ENCODE peak calls at places on chromosomes 13 and 19, in nine cellular contexts. One of them, this sample, is unnamed. For H3K9me3, the result is how much of the 10 kb centered on the place peaks cover.

GRCh38 chr19:3585301-3586123 is at the start of gene GIPC3:
- DNase-seq in uterus: no peak
- DNase-seq in heart left ventricle: no peak
- DNase-seq in neural progenitor cell: no peak
- DNase-seq in PC-3: no peak
- DNase-seq in psoas muscle: no peak
- DNase-seq in HCT116: no peak
- DNase-seq in cardiac muscle cell: no peak
- DNase-seq in esophagus squamous epithelium: no peak
- DNase-seq in this sample: no peak

GRCh38 chr19:44687898-44688297 is 11.1 kb upstream of the CEACAM16 start:
- DNase-seq in uterus: no peak
- DNase-seq in heart left ventricle: no peak
- DNase-seq in neural progenitor cell: no peak
- DNase-seq in PC-3: no peak
- DNase-seq in psoas muscle: no peak
- DNase-seq in HCT116: no peak
- DNase-seq in cardiac muscle cell: no peak
- DNase-seq in esophagus squamous epithelium: no peak
- DNase-seq in this sample: no peak

GRCh38 chr13:51768378-51768921 is 35.5 kb downstream of the DHRS12 start:
- DNase-seq in uterus: no peak
- DNase-seq in heart left ventricle: no peak
- DNase-seq in neural progenitor cell: peak
- DNase-seq in PC-3: no peak
- DNase-seq in psoas muscle: no peak
- DNase-seq in HCT116: no peak
- DNase-seq in cardiac muscle cell: no peak
- DNase-seq in esophagus squamous epithelium: no peak
- DNase-seq in this sample: no peak

GRCh38 chr19:22882797-22883196 is 50.7 kb downstream of the ZNF723 start:
- DNase-seq in uterus: no peak
- DNase-seq in heart left ventricle: no peak
- DNase-seq in neural progenitor cell: peak
- DNase-seq in PC-3: peak
- DNase-seq in psoas muscle: no peak
- DNase-seq in HCT116: peak
- DNase-seq in cardiac muscle cell: peak
- DNase-seq in esophagus squamous epithelium: no peak
- DNase-seq in this sample: peak

GRCh38 chr13:19672990-19673389 is 39.5 kb downstream of the MPHOSPH8 start:
- DNase-seq in uterus: no peak
- DNase-seq in heart left ventricle: no peak
- DNase-seq in neural progenitor cell: no peak
- DNase-seq in PC-3: no peak
- DNase-seq in psoas muscle: no peak
- DNase-seq in HCT116: no peak
- DNase-seq in cardiac muscle cell: no peak
- DNase-seq in esophagus squamous epithelium: no peak
- DNase-seq in this sample: no peak

GRCh38 chr19:27896091-27896490 is 1316.9 kb downstream of the UQCRFS1 start:
- DNase-seq in uterus: no peak
- DNase-seq in heart left ventricle: no peak
- DNase-seq in neural progenitor cell: no peak
- DNase-seq in PC-3: no peak
- DNase-seq in psoas muscle: no peak
- DNase-seq in HCT116: no peak
- DNase-seq in cardiac muscle cell: no peak
- DNase-seq in esophagus squamous epithelium: no peak
- DNase-seq in this sample: no peak

GRCh38 chr13:112965573-112966115 is 3.4 kb upstream of the MCF2L start:
- DNase-seq in uterus: no peak
- DNase-seq in heart left ventricle: no peak
- DNase-seq in neural progenitor cell: no peak
- DNase-seq in PC-3: no peak
- DNase-seq in psoas muscle: no peak
- DNase-seq in HCT116: no peak
- DNase-seq in cardiac muscle cell: no peak
- DNase-seq in esophagus squamous epithelium: no peak
- DNase-seq in this sample: no peak

GRCh38 chr13:79780240-79780639 is 299.3 kb downstream of the NDFIP2 start:
- DNase-seq in uterus: no peak
- DNase-seq in heart left ventricle: no peak
- DNase-seq in neural progenitor cell: peak
- DNase-seq in PC-3: no peak
- DNase-seq in psoas muscle: no peak
- DNase-seq in HCT116: no peak
- DNase-seq in cardiac muscle cell: no peak
- DNase-seq in esophagus squamous epithelium: no peak
- DNase-seq in this sample: no peak

GRCh38 chr19:4058696-4059492 is 7.8 kb downstream of the ZBTB7A start:
- DNase-seq in uterus: no peak
- DNase-seq in heart left ventricle: no peak
- DNase-seq in neural progenitor cell: no peak
- DNase-seq in PC-3: no peak
- DNase-seq in psoas muscle: no peak
- DNase-seq in HCT116: no peak
- DNase-seq in cardiac muscle cell: no peak
- DNase-seq in esophagus squamous epithelium: no peak
- DNase-seq in this sample: peak

GRCh38 chr19:29687244-29687896 is 22.1 kb downstream of the PLEKHF1 start:
- DNase-seq in uterus: peak
- DNase-seq in heart left ventricle: no peak
- DNase-seq in neural progenitor cell: no peak
- DNase-seq in PC-3: peak
- DNase-seq in psoas muscle: peak
- DNase-seq in HCT116: no peak
- DNase-seq in cardiac muscle cell: peak
- DNase-seq in esophagus squamous epithelium: no peak
- DNase-seq in this sample: no peak
- H3K4me3 ChIP-seq in uterus: no peak
- H3K4me3 ChIP-seq in heart left ventricle: no peak
- H3K4me3 ChIP-seq in neural progenitor cell: no peak
- H3K4me3 ChIP-seq in PC-3: no peak
- H3K4me3 ChIP-seq in psoas muscle: peak
- H3K4me3 ChIP-seq in HCT116: no peak
- H3K4me3 ChIP-seq in cardiac muscle cell: no peak
- H3K4me3 ChIP-seq in esophagus squamous epithelium: peak
- H3K4me3 ChIP-seq in this sample: no peak

DNA sequence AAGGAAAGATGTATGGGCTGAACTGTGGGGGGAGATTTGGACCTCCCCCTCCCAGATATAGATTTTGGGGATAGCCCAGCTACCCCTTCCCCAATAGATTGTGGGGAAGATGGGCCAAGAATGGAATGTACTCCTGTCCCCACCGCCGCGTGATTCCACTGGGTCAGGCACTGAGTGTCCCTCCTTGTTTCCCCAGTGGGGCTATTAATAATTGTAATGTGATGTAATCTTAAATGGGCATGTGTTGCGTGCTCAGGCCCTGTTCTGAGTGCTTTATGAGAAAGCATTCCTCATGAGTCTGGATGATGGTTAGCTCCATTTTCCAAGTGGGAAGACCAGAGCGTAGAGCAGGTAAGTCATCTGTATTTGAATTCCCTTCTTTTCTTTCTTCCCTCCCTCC is 1.4 kb downstream of the PSMD8 start:
- DNase-seq in uterus: no peak
- DNase-seq in heart left ventricle: no peak
- DNase-seq in neural progenitor cell: peak
- DNase-seq in PC-3: no peak
- DNase-seq in psoas muscle: peak
- DNase-seq in HCT116: no peak
- DNase-seq in cardiac muscle cell: no peak
- DNase-seq in esophagus squamous epithelium: no peak
- DNase-seq in this sample: no peak
- H3K27ac ChIP-seq in uterus: no peak
- H3K27ac ChIP-seq in heart left ventricle: peak
- H3K27ac ChIP-seq in neural progenitor cell: no peak
- H3K27ac ChIP-seq in PC-3: no peak
- H3K27ac ChIP-seq in psoas muscle: peak
- H3K27ac ChIP-seq in HCT116: peak
- H3K27ac ChIP-seq in cardiac muscle cell: no peak
- H3K27ac ChIP-seq in esophagus squamous epithelium: peak
- H3K27ac ChIP-seq in this sample: no peak

DNA sequence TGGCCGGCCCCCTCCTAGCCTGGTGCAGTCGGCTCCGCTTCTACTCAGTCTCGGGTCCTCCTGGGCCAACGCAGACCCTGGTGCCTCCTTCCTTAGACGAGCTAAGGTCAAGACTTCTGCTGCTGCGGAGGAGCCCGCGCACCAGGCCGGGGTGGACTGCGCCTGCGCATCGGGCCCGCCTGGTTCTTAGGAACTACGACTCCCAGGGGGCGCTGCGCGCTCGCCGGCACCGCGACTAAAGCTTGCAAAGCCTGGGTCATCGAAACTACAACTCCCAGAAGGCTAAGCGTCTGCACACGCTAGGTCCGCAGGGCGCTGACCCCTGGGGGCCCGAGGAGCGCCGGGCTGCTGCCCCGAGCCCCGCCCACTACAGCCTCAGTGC is at the start of gene ZNF835:
- DNase-seq in uterus: peak
- DNase-seq in heart left ventricle: peak
- DNase-seq in neural progenitor cell: no peak
- DNase-seq in PC-3: no peak
- DNase-seq in psoas muscle: peak
- DNase-seq in HCT116: no peak
- DNase-seq in cardiac muscle cell: peak
- DNase-seq in esophagus squamous epithelium: peak
- DNase-seq in this sample: peak
- H3K9me3 ChIP-seq in uterus: under half
- H3K9me3 ChIP-seq in heart left ventricle: under half
- H3K9me3 ChIP-seq in neural progenitor cell: under half
- H3K9me3 ChIP-seq in PC-3: under half
- H3K9me3 ChIP-seq in psoas muscle: under half
- H3K9me3 ChIP-seq in HCT116: under half
- H3K9me3 ChIP-seq in cardiac muscle cell: under half
- H3K9me3 ChIP-seq in esophagus squamous epithelium: half or more
- H3K9me3 ChIP-seq in this sample: under half

DNA sequence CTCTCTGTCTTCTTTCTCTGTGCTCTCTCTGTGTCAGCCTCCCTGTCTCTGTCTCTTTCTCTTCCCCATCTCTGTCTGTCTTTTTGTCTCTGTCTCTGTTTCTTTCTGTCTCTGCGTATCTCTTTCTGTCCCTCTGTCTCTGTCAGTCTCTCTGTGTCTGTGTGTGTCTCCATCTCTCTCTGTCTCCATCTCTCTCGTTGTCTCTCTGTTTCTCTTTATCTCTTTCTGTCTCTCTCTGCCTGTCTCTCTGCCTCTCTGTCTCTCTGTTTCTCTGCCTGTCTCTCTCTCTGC is 15.6 kb upstream of the TCF3 start:
- DNase-seq in uterus: no peak
- DNase-seq in heart left ventricle: no peak
- DNase-seq in neural progenitor cell: no peak
- DNase-seq in PC-3: no peak
- DNase-seq in psoas muscle: no peak
- DNase-seq in HCT116: no peak
- DNase-seq in cardiac muscle cell: no peak
- DNase-seq in esophagus squamous epithelium: no peak
- DNase-seq in this sample: no peak
- H3K4me3 ChIP-seq in uterus: no peak
- H3K4me3 ChIP-seq in heart left ventricle: no peak
- H3K4me3 ChIP-seq in neural progenitor cell: no peak
- H3K4me3 ChIP-seq in PC-3: no peak
- H3K4me3 ChIP-seq in psoas muscle: no peak
- H3K4me3 ChIP-seq in HCT116: no peak
- H3K4me3 ChIP-seq in cardiac muscle cell: no peak
- H3K4me3 ChIP-seq in esophagus squamous epithelium: no peak
- H3K4me3 ChIP-seq in this sample: no peak

DNA sequence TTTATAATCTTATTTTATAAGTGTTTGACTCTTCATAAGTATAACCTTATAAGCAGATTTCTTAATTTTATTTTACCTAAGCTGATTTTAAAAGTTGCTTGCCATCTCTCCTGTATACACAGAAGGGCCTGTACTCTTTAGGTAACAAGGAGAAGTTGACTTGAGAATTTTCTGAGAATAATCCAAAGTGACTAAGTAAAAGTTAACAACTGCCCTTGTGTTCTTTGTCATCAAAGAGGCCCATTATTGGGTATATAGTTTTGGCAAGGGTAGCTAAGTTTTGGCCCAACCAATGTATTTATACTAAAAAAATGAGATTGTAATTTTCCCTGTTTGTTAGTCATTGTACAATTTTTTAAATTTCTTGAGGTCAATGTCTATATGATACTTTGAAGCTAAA is 3.2 kb downstream of the LCP1 start:
- DNase-seq in uterus: no peak
- DNase-seq in heart left ventricle: no peak
- DNase-seq in neural progenitor cell: no peak
- DNase-seq in PC-3: no peak
- DNase-seq in psoas muscle: no peak
- DNase-seq in HCT116: no peak
- DNase-seq in cardiac muscle cell: no peak
- DNase-seq in esophagus squamous epithelium: no peak
- DNase-seq in this sample: no peak
- H3K27ac ChIP-seq in uterus: no peak
- H3K27ac ChIP-seq in heart left ventricle: no peak
- H3K27ac ChIP-seq in neural progenitor cell: no peak
- H3K27ac ChIP-seq in PC-3: no peak
- H3K27ac ChIP-seq in psoas muscle: no peak
- H3K27ac ChIP-seq in HCT116: no peak
- H3K27ac ChIP-seq in cardiac muscle cell: no peak
- H3K27ac ChIP-seq in esophagus squamous epithelium: peak
- H3K27ac ChIP-seq in this sample: no peak

GRCh38 chr19:8811315-8812172 is 20.6 kb downstream of the ZNF558 start:
- DNase-seq in uterus: no peak
- DNase-seq in heart left ventricle: no peak
- DNase-seq in neural progenitor cell: no peak
- DNase-seq in PC-3: peak
- DNase-seq in psoas muscle: no peak
- DNase-seq in HCT116: no peak
- DNase-seq in cardiac muscle cell: no peak
- DNase-seq in esophagus squamous epithelium: no peak
- DNase-seq in this sample: no peak

DNA sequence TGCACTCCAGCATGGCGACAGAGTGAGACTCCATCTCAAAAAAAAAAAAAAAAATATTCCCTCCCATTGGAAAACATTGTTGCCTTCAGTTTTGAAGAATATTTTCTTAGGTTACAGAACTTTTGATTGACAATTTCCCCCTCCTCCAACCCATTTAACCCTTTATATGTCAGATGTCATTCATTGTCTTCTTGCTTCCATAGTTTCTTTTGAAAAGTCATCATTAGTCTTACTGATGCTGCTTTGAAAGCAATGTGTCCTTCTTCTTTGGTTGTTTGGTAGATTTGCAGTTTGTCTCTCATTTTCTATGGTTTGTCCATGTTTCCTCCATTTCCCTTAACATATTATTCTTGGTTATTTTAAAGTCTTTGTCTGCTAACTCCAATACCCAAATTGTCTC is 25.4 kb downstream of the ZNF558 start:
- DNase-seq in uterus: no peak
- DNase-seq in heart left ventricle: no peak
- DNase-seq in neural progenitor cell: no peak
- DNase-seq in PC-3: no peak
- DNase-seq in psoas muscle: no peak
- DNase-seq in HCT116: no peak
- DNase-seq in cardiac muscle cell: no peak
- DNase-seq in esophagus squamous epithelium: no peak
- DNase-seq in this sample: no peak
- H3K9me3 ChIP-seq in uterus: under half
- H3K9me3 ChIP-seq in heart left ventricle: half or more
- H3K9me3 ChIP-seq in neural progenitor cell: half or more
- H3K9me3 ChIP-seq in PC-3: half or more
- H3K9me3 ChIP-seq in psoas muscle: half or more
- H3K9me3 ChIP-seq in HCT116: under half
- H3K9me3 ChIP-seq in cardiac muscle cell: under half
- H3K9me3 ChIP-seq in esophagus squamous epithelium: half or more
- H3K9me3 ChIP-seq in this sample: under half

GRCh38 chr19:1511989-1512338 is 855 bp downstream of the ADAMTSL5 start:
- DNase-seq in uterus: no peak
- DNase-seq in heart left ventricle: no peak
- DNase-seq in neural progenitor cell: no peak
- DNase-seq in PC-3: no peak
- DNase-seq in psoas muscle: no peak
- DNase-seq in HCT116: no peak
- DNase-seq in cardiac muscle cell: no peak
- DNase-seq in esophagus squamous epithelium: no peak
- DNase-seq in this sample: no peak
- H3K4me3 ChIP-seq in uterus: no peak
- H3K4me3 ChIP-seq in heart left ventricle: peak
- H3K4me3 ChIP-seq in neural progenitor cell: no peak
- H3K4me3 ChIP-seq in PC-3: no peak
- H3K4me3 ChIP-seq in psoas muscle: peak
- H3K4me3 ChIP-seq in HCT116: peak
- H3K4me3 ChIP-seq in cardiac muscle cell: no peak
- H3K4me3 ChIP-seq in esophagus squamous epithelium: peak
- H3K4me3 ChIP-seq in this sample: no peak

This sample was measured in small intestine.